ENCODE peak calls at places on chromosomes 1 and 21, in ten cellular contexts. T is prostate gland; H is cardiac fibroblast; M is foreskin fibroblast; U is upper lobe of left lung; L is GM06990; K is uterus; I is right atrium auricular region; D is CD8-positive, alpha-beta T cell; A is ovary. Z is an unnamed sample.

GRCh38 chr1:114122891-114123621 is 30.6 kb downstream of the SYT6 start:
- DNase-seq in U (no peak), D (no peak), K (no peak), M (peak), I (no peak), A (no peak), L (no peak), H (peak), T (no peak), Z (no peak)

GRCh38 chr1:113243529-113243928 is 146.8 kb upstream of the MAGI3 start:
- DNase-seq in D (no peak), M (no peak), L (no peak), T (no peak), I (no peak), U (no peak), H (no peak), K (no peak), A (no peak), Z (no peak)

GRCh38 chr1:24481098-24481497 is 21.5 kb upstream of the RCAN3 start:
- DNase-seq in H (no peak), K (no peak), A (no peak), D (no peak), T (no peak), U (no peak), M (no peak), L (no peak), I (no peak), Z (no peak)

GRCh38 chr1:151282883-151283725 is 1.0 kb downstream of the ZNF687 start:
- DNase-seq in H (peak), T (no peak), D (no peak), K (peak), M (peak), A (peak), I (no peak), U (no peak), L (no peak), Z (no peak)

GRCh38 chr1:60942896-60943633 is 139.3 kb upstream of the NFIA start:
- DNase-seq in I (no peak), T (no peak), A (no peak), D (no peak), M (no peak), K (no peak), H (no peak), U (no peak), L (no peak), Z (no peak)

GRCh38 chr1:72623299-72623708 is 341.0 kb upstream of the NEGR1 start:
- DNase-seq in U (no peak), D (no peak), L (no peak), M (peak), K (no peak), I (no peak), A (no peak), T (peak), H (peak), Z (peak)

GRCh38 chr1:153565529-153566374 is at the start of gene S100A2:
- DNase-seq in H (peak), M (peak), A (peak), D (no peak), U (no peak), I (peak), L (peak), T (peak), K (peak), Z (peak)

GRCh38 chr1:18618546-18619466 is 11.8 kb upstream of the PAX7 start:
- DNase-seq in I (no peak), U (no peak), A (no peak), M (peak), L (no peak), H (no peak), T (no peak), D (no peak), K (no peak), Z (peak)

GRCh38 chr1:18557621-18558465 is 72.8 kb upstream of the PAX7 start:
- DNase-seq in I (no peak), A (no peak), K (no peak), D (no peak), U (no peak), L (no peak), H (peak), M (peak), T (no peak), Z (no peak)

GRCh38 chr1:41999884-42000283 is 81.2 kb upstream of the HIVEP3 start:
- DNase-seq in K (no peak), A (no peak), H (no peak), I (no peak), D (no peak), M (no peak), U (no peak), T (no peak), L (no peak), Z (no peak)

GRCh38 chr1:119794856-119795255 is 16.4 kb downstream of the REG4 start:
- DNase-seq in D (no peak), L (no peak), K (no peak), H (peak), A (no peak), I (no peak), T (no peak), U (no peak), M (no peak), Z (no peak)

GRCh38 chr1:45018599-45019230 is 6.7 kb downstream of the UROD start:
- DNase-seq in D (peak), H (peak), L (peak), T (peak), M (peak), I (peak), U (peak), K (no peak), A (no peak), Z (no peak)

GRCh38 chr1:150021191-150021688 is 10.7 kb upstream of the OTUD7B start:
- DNase-seq in T (no peak), K (no peak), U (no peak), L (no peak), A (no peak), I (no peak), D (no peak), H (no peak), M (peak), Z (no peak)

GRCh38 chr21:33750017-33750416 is 107.7 kb downstream of the ITSN1 start:
- DNase-seq in U (no peak), H (peak), M (no peak), I (no peak), K (no peak), D (no peak), L (no peak), T (no peak), A (no peak), Z (no peak)

GRCh38 chr21:39182484-39183271 is 573 bp downstream of the PSMG1 start:
- DNase-seq in H (peak), T (peak), M (peak), L (no peak), I (no peak), A (no peak), U (no peak), D (no peak), K (no peak), Z (no peak)

GRCh38 chr1:155188268-155188667 is 14.6 kb downstream of the TRIM46 start:
- DNase-seq in T (no peak), H (no peak), K (no peak), A (no peak), I (no peak), D (no peak), U (no peak), M (no peak), L (no peak), Z (no peak)

GRCh38 chr1:155126494-155127104 is 1.1 kb upstream of the EFNA1 start:
- DNase-seq in A (no peak), I (no peak), T (peak), K (peak), M (peak), L (peak), D (no peak), H (peak), U (peak), Z (no peak)

GRCh38 chr1:241269116-241269515 is 87.9 kb downstream of the RGS7 start:
- DNase-seq in A (no peak), L (no peak), D (no peak), M (no peak), H (no peak), U (no peak), I (no peak), T (no peak), K (no peak), Z (no peak)

GRCh38 chr1:48692235-48692634 is 84.5 kb downstream of the BEND5 start:
- DNase-seq in T (no peak), A (no peak), K (no peak), H (no peak), M (no peak), I (no peak), U (no peak), L (no peak), D (no peak), Z (no peak)

GRCh38 chr1:44405041-44405803 is at the start of gene RNF220:
- DNase-seq in K (no peak), T (peak), A (no peak), U (peak), L (peak), H (peak), D (no peak), I (peak), M (peak), Z (no peak)

GRCh38 chr21:46448108-46448507 is 10.6 kb upstream of the DIP2A start:
- DNase-seq in I (no peak), U (no peak), D (no peak), H (no peak), L (no peak), T (no peak), K (no peak), A (no peak), M (no peak), Z (no peak)

GRCh38 chr1:42186172-42186571 is 21.6 kb upstream of the GUCA2A start:
- DNase-seq in L (no peak), M (peak), U (no peak), A (no peak), I (no peak), K (no peak), T (no peak), H (peak), D (no peak), Z (no peak)

GRCh38 chr1:17112496-17113236 is 6.6 kb downstream of the PADI2 start:
- DNase-seq in A (no peak), T (no peak), U (no peak), H (no peak), I (no peak), D (no peak), M (no peak), K (no peak), L (no peak), Z (no peak)

DNA sequence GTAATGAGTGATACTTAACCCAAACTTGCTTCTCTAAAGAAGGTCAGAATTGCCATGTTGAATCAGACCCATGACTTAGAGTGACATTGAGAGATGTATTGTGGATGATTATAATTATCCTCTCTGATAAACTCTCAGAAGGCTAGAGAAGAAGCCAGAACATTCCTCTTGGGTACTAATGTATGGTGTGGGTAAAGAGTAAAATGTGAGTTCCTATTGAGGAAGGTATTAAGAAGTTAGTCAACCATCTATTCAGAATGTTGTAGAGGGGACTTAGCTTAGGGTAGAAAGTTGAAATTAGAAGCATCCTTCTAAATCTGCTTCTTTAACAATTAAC is 7.3 kb downstream of the GMEB1 start:
- DNase-seq in K (no peak), D (no peak), I (no peak), U (no peak), M (no peak), L (no peak), T (no peak), H (no peak), A (no peak), Z (no peak)
- H3K4me3 ChIP-seq in K (no peak), D (no peak), I (no peak), U (no peak), M (no peak), L (no peak), T (no peak), H (no peak), A (no peak), Z (no peak)

GRCh38 chr1:1599030-1599916 is 662 bp downstream of the FNDC10 start:
- DNase-seq in K (no peak), D (no peak), U (peak), H (peak), I (no peak), L (no peak), T (no peak), A (no peak), M (peak), Z (no peak)
- TF ChIP-seq CTCF in K (no peak), D (no peak), U (no peak), H (no peak), I (no peak), L (no peak), T (no peak), A (no peak), M (no peak), Z (no peak)

DNA sequence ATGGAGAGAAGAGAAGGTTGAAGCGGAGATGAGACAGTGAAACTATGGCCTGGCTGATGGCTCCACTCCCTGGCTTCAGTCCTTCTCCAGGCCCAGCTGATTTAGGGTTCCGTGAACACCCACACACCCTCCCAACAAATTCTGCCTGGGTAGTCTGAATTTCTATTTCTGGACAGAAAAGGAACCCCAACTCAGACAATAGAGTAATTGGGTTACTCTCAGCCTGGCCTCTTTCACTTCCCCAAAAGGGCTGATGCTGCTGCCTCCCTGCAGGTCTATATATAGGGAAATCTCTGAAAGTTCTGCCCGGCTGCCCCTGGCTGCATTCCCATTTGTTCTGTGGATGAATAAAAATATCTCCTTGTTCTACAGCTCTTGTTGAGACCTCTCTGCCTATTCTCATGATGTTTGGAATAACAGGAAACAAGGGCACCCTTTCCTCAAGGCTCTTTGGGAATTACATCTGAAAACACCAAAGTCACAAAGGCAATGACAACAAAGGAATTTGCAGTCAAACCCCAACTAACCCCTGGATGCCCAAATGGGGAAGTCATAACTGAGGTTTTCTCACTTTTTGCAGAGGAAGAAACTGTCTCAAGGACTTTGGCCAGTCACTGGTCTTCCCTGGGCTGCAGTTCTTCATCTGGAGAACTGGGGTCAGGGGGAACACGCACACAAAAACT is 11.4 kb upstream of the ZSCAN20 start:
- DNase-seq in T (no peak), U (no peak), A (no peak), D (no peak), I (no peak), M (no peak), L (peak), K (no peak), H (no peak), Z (no peak)
- H3K4me3 ChIP-seq in T (no peak), U (no peak), A (no peak), D (no peak), I (no peak), M (no peak), L (peak), K (no peak), H (no peak), Z (no peak)

GRCh38 chr1:193335797-193336428 is 149.5 kb upstream of the B3GALT2 start:
- DNase-seq in H (peak), M (peak), I (no peak), T (no peak), U (no peak), A (no peak), D (no peak), L (no peak), K (no peak), Z (no peak)

GRCh38 chr1:193338194-193338593 is 151.8 kb upstream of the B3GALT2 start:
- DNase-seq in D (no peak), H (peak), I (no peak), T (no peak), A (no peak), M (peak), L (peak), K (no peak), U (no peak), Z (no peak)

DNA sequence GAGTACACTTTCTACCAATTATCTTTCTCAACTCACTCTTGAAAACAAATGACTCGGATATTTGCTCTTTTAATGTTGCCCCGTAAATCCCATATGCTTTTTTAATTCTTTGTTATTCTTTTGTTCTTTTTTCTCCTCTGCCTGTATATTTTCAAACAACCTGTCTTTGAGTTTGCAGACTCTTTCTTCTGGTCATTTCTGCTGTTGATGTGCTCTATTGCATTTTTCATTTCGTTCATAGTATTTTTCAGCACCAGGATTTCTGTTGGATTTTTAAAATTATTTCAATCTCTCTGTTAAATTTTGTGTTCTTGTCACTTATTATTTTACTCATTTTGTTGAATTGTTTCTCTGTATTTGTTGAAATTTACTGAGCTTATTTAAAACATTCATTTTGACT is 146.8 kb upstream of the B3GALT2 start:
- DNase-seq in L (no peak), I (no peak), K (no peak), D (no peak), A (no peak), U (no peak), H (no peak), M (no peak), T (no peak), Z (no peak)
- TF ChIP-seq CTCF in L (no peak), I (no peak), K (no peak), D (no peak), A (no peak), U (no peak), H (no peak), M (no peak), T (no peak), Z (no peak)

GRCh38 chr1:228004331-228004871 is 2.4 kb upstream of the WNT3A start:
- DNase-seq in D (no peak), A (no peak), M (no peak), I (peak), K (peak), L (no peak), H (peak), U (no peak), T (no peak), Z (no peak)
- H3K4me3 ChIP-seq in D (no peak), A (no peak), M (no peak), I (no peak), K (no peak), L (no peak), H (no peak), U (no peak), T (no peak), Z (no peak)

GRCh38 chr1:201655243-201655642 is 116.3 kb downstream of the NAV1 start:
- DNase-seq in A (no peak), D (no peak), I (no peak), M (peak), T (no peak), U (no peak), K (peak), L (no peak), H (peak), Z (no peak)
- TF ChIP-seq CTCF in A (no peak), D (no peak), I (no peak), M (peak), T (no peak), U (no peak), K (no peak), L (no peak), H (peak), Z (no peak)

GRCh38 chr1:7656821-7657220 is 114.3 kb upstream of the VAMP3 start:
- DNase-seq in A (no peak), M (no peak), K (no peak), L (no peak), U (peak), T (no peak), I (no peak), H (no peak), D (no peak), Z (no peak)
- H3K4me3 ChIP-seq in A (no peak), M (no peak), K (no peak), L (no peak), U (no peak), T (no peak), I (no peak), H (no peak), D (no peak), Z (no peak)

GRCh38 chr1:1437904-1438376 is 2.5 kb downstream of the VWA1 start:
- DNase-seq in U (peak), L (no peak), K (no peak), M (peak), A (no peak), D (no peak), I (no peak), T (no peak), H (no peak), Z (no peak)
- TF ChIP-seq CTCF in U (no peak), L (no peak), K (no peak), M (no peak), A (no peak), D (no peak), I (no peak), T (no peak), H (no peak), Z (no peak)

GRCh38 chr1:4654764-4655673 is 610 bp downstream of the AJAP1 start:
- DNase-seq in H (no peak), K (no peak), T (no peak), U (peak), M (peak), I (no peak), A (no peak), D (no peak), L (no peak), Z (no peak)

GRCh38 chr1:4657920-4658585 is 3.6 kb downstream of the AJAP1 start:
- DNase-seq in A (no peak), K (no peak), U (no peak), T (no peak), H (no peak), D (no peak), L (no peak), I (no peak), M (no peak), Z (no peak)

GRCh38 chr1:4657244-4657789 is 2.9 kb downstream of the AJAP1 start:
- DNase-seq in T (no peak), U (no peak), L (no peak), H (no peak), K (no peak), D (no peak), A (no peak), M (no peak), I (no peak), Z (no peak)

GRCh38 chr1:4655674-4656532 is 1.5 kb downstream of the AJAP1 start:
- DNase-seq in D (no peak), L (no peak), K (peak), I (no peak), T (peak), A (peak), H (peak), U (peak), M (peak), Z (no peak)

GRCh38 chr1:4656533-4657140 is 2.2 kb downstream of the AJAP1 start:
- DNase-seq in T (no peak), U (no peak), H (no peak), L (no peak), A (no peak), I (no peak), K (no peak), D (no peak), M (no peak), Z (no peak)
- H3K4me3 ChIP-seq in T (no peak), U (no peak), H (no peak), L (no peak), A (no peak), I (no peak), K (no peak), D (no peak), M (no peak), Z (no peak)

Z was measured in retinal pigment epithelial cell.